ENCODE peak calls at places on chromosome 16, in ten cellular contexts. M is HL-60; Q is left ventricle myocardium inferior; S is dorsolateral prefrontal cortex; F is CD4-positive, alpha-beta memory T cell; J is Peyer's patch; U is sigmoid colon; D is CD4-positive, CD25-positive, alpha-beta regulatory T cell; I is brain microvascular endothelial cell; K is IMR-90. G is an unnamed sample.

GRCh38 chr16:90008708-90009145 is 10.5 kb downstream of the DBNDD1 start:
- DNase-seq in S (no peak), F (peak), U (no peak), K (peak), I (no peak), J (peak), Q (no peak), M (no peak), D (no peak), G (no peak)

GRCh38 chr16:9946022-9946720 is 236.1 kb downstream of the GRIN2A start:
- DNase-seq in Q (no peak), U (no peak), D (no peak), J (no peak), I (no peak), K (no peak), S (no peak), F (no peak), M (no peak), G (no peak)

GRCh38 chr16:2492292-2492691 is 17.4 kb downstream of the TBC1D24 start:
- DNase-seq in U (no peak), M (no peak), I (no peak), J (no peak), Q (no peak), S (no peak), K (no peak), D (no peak), F (no peak), G (no peak)

GRCh38 chr16:27312580-27313421 is 973 bp upstream of the IL4R start:
- DNase-seq in K (no peak), Q (no peak), J (peak), F (no peak), U (peak), D (no peak), I (no peak), M (no peak), S (no peak), G (peak)

GRCh38 chr16:89269805-89270665 is 52.5 kb downstream of the ZNF778 start:
- DNase-seq in Q (no peak), J (no peak), U (no peak), S (no peak), K (no peak), D (no peak), I (no peak), F (no peak), M (no peak), G (no peak)

GRCh38 chr16:9874233-9874632 is 308.0 kb downstream of the GRIN2A start:
- DNase-seq in U (no peak), D (no peak), Q (no peak), I (no peak), F (no peak), K (no peak), J (no peak), S (no peak), M (no peak), G (no peak)

GRCh38 chr16:28130099-28131088 is 66.9 kb upstream of the GSG1L start:
- DNase-seq in Q (no peak), D (no peak), I (no peak), K (no peak), S (no peak), U (no peak), J (no peak), F (no peak), M (no peak), G (no peak)

GRCh38 chr16:81061307-81061640 is 15.8 kb downstream of the C16orf46 start:
- DNase-seq in S (no peak), K (no peak), I (no peak), M (no peak), U (no peak), F (no peak), J (no peak), D (no peak), Q (no peak), G (no peak)

GRCh38 chr16:89723279-89724250 is 2.2 kb downstream of the ZNF276 start:
- DNase-seq in J (peak), Q (peak), D (peak), F (peak), K (peak), M (no peak), U (peak), S (peak), I (no peak), G (peak)

GRCh38 chr16:49049191-49049590 is 232.4 kb downstream of the CBLN1 start:
- DNase-seq in I (no peak), U (no peak), F (no peak), D (no peak), S (peak), M (no peak), Q (no peak), K (no peak), J (no peak), G (no peak)

GRCh38 chr16:57639172-57639571 is 10.7 kb downstream of the ADGRG1 start:
- DNase-seq in D (no peak), U (no peak), J (no peak), I (no peak), F (no peak), S (peak), K (no peak), Q (peak), M (no peak), G (peak)
- H3K27ac ChIP-seq in D (no peak), U (no peak), J (no peak), I (no peak), F (no peak), S (peak), K (no peak), Q (peak), M (no peak), G (no peak)

GRCh38 chr16:31348578-31348977 is 6.4 kb upstream of the ITGAX start:
- DNase-seq in J (no peak), D (no peak), Q (no peak), U (no peak), S (no peak), M (no peak), I (no peak), K (no peak), F (no peak), G (no peak)
- H3K27ac ChIP-seq in J (peak), D (no peak), Q (no peak), U (no peak), S (no peak), M (no peak), I (no peak), K (no peak), F (no peak), G (no peak)

GRCh38 chr16:23317266-23317661 is 15.2 kb downstream of the SCNN1B start:
- DNase-seq in J (no peak), U (peak), I (no peak), S (no peak), D (no peak), M (no peak), K (no peak), F (no peak), Q (no peak), G (no peak)
- H3K27ac ChIP-seq in J (no peak), U (no peak), I (no peak), S (no peak), D (no peak), M (no peak), K (no peak), F (no peak), Q (no peak), G (no peak)

GRCh38 chr16:67837811-67838210 is 4.3 kb upstream of the THAP11 start:
- DNase-seq in F (no peak), K (no peak), M (no peak), I (no peak), S (no peak), U (no peak), D (no peak), J (no peak), Q (no peak), G (no peak)

GRCh38 chr16:67833035-67833417 is 9.1 kb upstream of the THAP11 start:
- DNase-seq in I (peak), D (no peak), J (no peak), F (no peak), K (peak), M (no peak), S (no peak), Q (no peak), U (no peak), G (no peak)

GRCh38 chr16:67828651-67829050 is 13.5 kb upstream of the THAP11 start:
- DNase-seq in M (no peak), Q (no peak), D (no peak), U (no peak), S (no peak), I (no peak), J (no peak), F (no peak), K (no peak), G (no peak)

GRCh38 chr16:67834242-67834614 is 7.9 kb upstream of the THAP11 start:
- DNase-seq in Q (no peak), D (no peak), U (no peak), I (no peak), M (no peak), F (no peak), S (no peak), J (no peak), K (no peak), G (no peak)

GRCh38 chr16:67833418-67834241 is 8.5 kb upstream of the THAP11 start:
- DNase-seq in F (peak), D (peak), Q (peak), J (peak), I (peak), K (peak), U (peak), M (peak), S (peak), G (peak)
- H3K27ac ChIP-seq in F (peak), D (peak), Q (peak), J (peak), I (peak), K (peak), U (peak), M (peak), S (peak), G (peak)

GRCh38 chr16:8848231-8848938 is 20.4 kb downstream of the CARHSP1 start:
- DNase-seq in M (no peak), D (no peak), U (peak), Q (no peak), K (no peak), I (no peak), J (no peak), F (no peak), S (no peak), G (no peak)

GRCh38 chr16:8849411-8850011 is 19.3 kb downstream of the CARHSP1 start:
- DNase-seq in Q (no peak), M (no peak), U (no peak), D (no peak), I (peak), S (no peak), K (no peak), J (no peak), F (no peak), G (no peak)

GRCh38 chr16:8851761-8852403 is 16.9 kb downstream of the CARHSP1 start:
- DNase-seq in D (no peak), S (peak), M (no peak), K (no peak), U (peak), F (no peak), Q (no peak), J (peak), I (no peak), G (no peak)

GRCh38 chr16:8848939-8849391 is 19.8 kb downstream of the CARHSP1 start:
- DNase-seq in Q (no peak), U (peak), K (peak), I (peak), D (no peak), M (no peak), S (no peak), F (no peak), J (no peak), G (no peak)

DNA sequence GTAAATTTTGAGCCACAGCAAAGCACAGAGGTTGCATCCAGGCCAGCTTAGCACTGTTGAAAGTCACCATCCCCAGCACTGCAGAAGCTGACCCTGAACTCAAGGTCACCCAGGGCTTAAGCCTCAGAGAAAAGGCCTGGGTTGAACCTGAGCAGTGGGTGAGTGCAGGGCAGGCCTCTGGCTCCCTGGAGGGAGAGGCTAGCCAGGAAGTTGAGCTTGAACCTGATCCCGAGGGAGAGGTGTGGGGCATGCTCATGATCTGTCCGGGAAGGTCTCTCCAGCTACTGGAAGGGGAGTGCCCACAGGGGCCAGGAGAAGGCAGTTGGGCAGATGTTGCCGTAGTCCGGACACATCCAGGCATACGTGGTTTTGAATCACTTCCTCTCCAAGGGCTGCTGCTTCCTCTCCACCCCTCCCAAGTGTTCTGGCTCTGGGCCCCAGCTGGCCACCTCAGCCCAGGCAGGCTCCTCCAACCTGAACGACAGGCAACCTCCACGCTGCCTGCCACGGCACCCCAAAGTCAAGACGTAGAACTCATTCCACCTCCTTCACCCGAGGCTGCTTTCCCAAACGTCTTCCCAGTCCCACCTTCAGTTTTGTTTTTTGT is 18.4 kb downstream of the CARHSP1 start:
- DNase-seq in K (peak), D (no peak), Q (peak), J (peak), F (no peak), I (peak), U (peak), S (no peak), M (no peak), G (peak)
- H3K27ac ChIP-seq in K (peak), D (no peak), Q (peak), J (peak), F (no peak), I (peak), U (peak), S (no peak), M (peak), G (peak)

GRCh38 chr16:683396-684066 is 603 bp downstream of the JMJD8 start:
- DNase-seq in Q (no peak), S (no peak), M (no peak), K (no peak), D (no peak), I (no peak), F (no peak), U (no peak), J (no peak), G (peak)

GRCh38 chr16:684961-685696 is 995 bp upstream of the JMJD8 start:
- DNase-seq in K (no peak), S (no peak), D (no peak), I (no peak), U (peak), Q (no peak), J (no peak), F (no peak), M (peak), G (no peak)

GRCh38 chr16:682493-683395 is 1.4 kb downstream of the JMJD8 start:
- DNase-seq in I (no peak), Q (no peak), U (peak), J (no peak), K (no peak), D (no peak), M (no peak), S (no peak), F (no peak), G (peak)

GRCh38 chr16:685967-686366 is 1.8 kb upstream of the JMJD8 start:
- DNase-seq in I (no peak), J (peak), M (no peak), K (peak), F (no peak), S (no peak), U (no peak), Q (no peak), D (no peak), G (peak)

GRCh38 chr16:684067-684794 is at the start of gene JMJD8:
- DNase-seq in S (peak), F (peak), U (peak), Q (peak), I (peak), J (peak), K (peak), D (peak), M (peak), G (peak)
- H3K27ac ChIP-seq in S (peak), F (peak), U (peak), Q (peak), I (peak), J (peak), K (peak), D (peak), M (peak), G (peak)

GRCh38 chr16:57781741-57782606 is 20.3 kb downstream of the KIFC3 start:
- DNase-seq in I (peak), J (no peak), F (no peak), K (peak), D (no peak), Q (no peak), S (no peak), M (no peak), U (no peak), G (no peak)
- H3K27ac ChIP-seq in I (peak), J (no peak), F (no peak), K (no peak), D (no peak), Q (no peak), S (no peak), M (no peak), U (no peak), G (peak)

GRCh38 chr16:4391635-4392381 is 20.2 kb downstream of the VASN start:
- DNase-seq in I (no peak), J (no peak), K (no peak), D (no peak), U (no peak), M (no peak), Q (no peak), S (no peak), F (no peak), G (peak)
- H3K27ac ChIP-seq in I (peak), J (no peak), K (peak), D (no peak), U (peak), M (no peak), Q (peak), S (no peak), F (no peak), G (no peak)

DNA sequence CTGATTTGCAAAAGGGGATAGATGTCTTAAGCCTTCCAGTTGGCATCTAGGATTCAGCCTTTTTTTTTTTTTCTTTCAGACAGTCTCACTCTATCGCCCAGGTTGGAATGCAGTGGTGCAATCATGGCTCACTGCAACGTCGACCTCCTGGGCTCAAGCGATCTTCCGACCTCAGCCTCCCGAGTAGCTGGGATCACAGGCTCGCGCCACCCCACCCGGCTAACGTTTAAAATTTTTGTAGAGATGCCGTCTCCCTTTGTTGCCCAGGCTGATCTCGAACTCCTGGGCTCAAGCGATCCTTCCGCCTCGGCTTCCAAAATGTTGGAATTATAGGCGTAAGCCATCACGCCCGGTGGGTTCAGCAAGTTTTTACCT is 571 bp upstream of the CCP110 start:
- DNase-seq in J (no peak), Q (no peak), M (no peak), S (no peak), I (no peak), D (no peak), F (no peak), U (no peak), K (no peak), G (peak)
- H3K27ac ChIP-seq in J (no peak), Q (peak), M (peak), S (peak), I (no peak), D (peak), F (no peak), U (no peak), K (no peak), G (no peak)

G was measured in right lobe of liver.